ENCODE peak calls at places on chromosomes 12 and 14, in nine cellular contexts. M is GM12864; L is CD4-positive, alpha-beta T cell; I is vagina; R is Caco-2; P is activated CD4-positive, alpha-beta T cell treated with anti-CD3 and anti-CD28 coated beads for 4 hours; O is left cardiac atrium; J is HEK293T; B is AG09309. U is an unnamed sample.

GRCh38 chr12:132541996-132542395 is 52.0 kb downstream of the FBRSL1 start:
- DNase-seq in O (no peak), J (no peak), P (no peak), M (no peak), B (no peak), R (no peak), L (no peak), I (no peak), U (no peak)

GRCh38 chr12:110758922-110759321 is 16.2 kb upstream of the PPP1CC start:
- DNase-seq in P (no peak), B (no peak), L (no peak), I (no peak), J (no peak), O (no peak), R (no peak), M (no peak), U (no peak)

GRCh38 chr14:93977171-93977570 is 801 bp upstream of the ASB2 start:
- DNase-seq in J (no peak), B (no peak), P (no peak), M (no peak), R (no peak), L (no peak), O (no peak), I (no peak), U (no peak)

GRCh38 chr12:122834921-122835692 is at the start of gene HIP1R:
- DNase-seq in J (peak; percentile 76), L (peak; percentile 57), M (no peak), R (peak; percentile 34), I (no peak), B (no peak), O (no peak), P (peak; percentile 64), U (no peak)

GRCh38 chr14:84273181-84273580 is 1256.8 kb upstream of the FLRT2 start:
- DNase-seq in B (no peak), M (no peak), I (no peak), J (no peak), O (no peak), L (no peak), R (no peak), P (no peak), U (no peak)

GRCh38 chr14:61213116-61213720 is 67.9 kb downstream of the TMEM30B start:
- DNase-seq in R (no peak), B (peak; percentile 61), P (no peak), L (no peak), J (no peak), O (no peak), M (no peak), I (no peak), U (no peak)

GRCh38 chr12:14771651-14772137 is 31.6 kb downstream of the WBP11 start:
- DNase-seq in L (peak; percentile 41), I (no peak), P (peak; percentile 44), B (no peak), O (no peak), M (no peak), R (no peak), J (no peak), U (no peak)

GRCh38 chr14:23361320-23361719 is 3.7 kb downstream of the EFS start:
- DNase-seq in L (no peak), B (peak; percentile 23), O (no peak), M (no peak), P (no peak), R (no peak), I (no peak), J (no peak), U (no peak)

GRCh38 chr14:23047751-23048693 is 6.0 kb downstream of the PSMB11 start:
- DNase-seq in J (no peak), P (no peak), B (no peak), R (no peak), O (no peak), M (no peak), L (no peak), I (no peak), U (no peak)

GRCh38 chr12:43147893-43148292 is 404.1 kb downstream of the ADAMTS20 start:
- DNase-seq in M (no peak), O (no peak), J (no peak), B (peak; percentile 59), L (no peak), P (no peak), I (no peak), R (no peak), U (no peak)

GRCh38 chr12:47079365-47079893 is at the start of gene PCED1B:
- DNase-seq in I (no peak), O (peak; percentile 82), R (peak; percentile 78), B (no peak), J (peak; percentile 49), M (no peak), L (peak; percentile 52), P (peak; percentile 64), U (peak; percentile 86)

GRCh38 chr12:27868165-27868564 is 88.1 kb upstream of the MANSC4 start:
- DNase-seq in B (peak; percentile 59), O (no peak), I (no peak), M (no peak), P (no peak), L (no peak), R (no peak), J (no peak), U (no peak)

GRCh38 chr12:43028826-43029225 is 439.3 kb upstream of the PRICKLE1 start:
- DNase-seq in O (no peak), P (no peak), R (no peak), L (no peak), B (no peak), M (no peak), J (no peak), I (no peak), U (no peak)

GRCh38 chr12:93883436-93884154 is 206.4 kb downstream of the CRADD start:
- DNase-seq in M (no peak), L (no peak), R (no peak), I (no peak), B (peak; percentile 51), O (no peak), J (no peak), P (no peak), U (no peak)

GRCh38 chr14:51319181-51319597 is 79.1 kb downstream of the TMX1 start:
- DNase-seq in R (no peak), P (no peak), L (no peak), J (no peak), I (no peak), M (no peak), B (no peak), O (no peak), U (no peak)

GRCh38 chr12:19082365-19082911 is 47.1 kb upstream of the PLEKHA5 start:
- DNase-seq in B (no peak), I (no peak), P (no peak), O (no peak), L (no peak), R (no peak), M (no peak), J (no peak), U (no peak)

GRCh38 chr14:34826661-34827060 is 48.5 kb downstream of the BAZ1A start:
- DNase-seq in J (no peak), R (no peak), P (no peak), O (no peak), L (no peak), M (no peak), B (no peak), I (no peak), U (no peak)

GRCh38 chr14:52547526-52547925 is 4.8 kb downstream of the TXNDC16 start:
- DNase-seq in L (no peak), O (no peak), I (no peak), M (no peak), R (no peak), P (no peak), B (no peak), J (no peak), U (no peak)

GRCh38 chr14:95796846-95797245 is 79.8 kb upstream of the TUNAR start:
- DNase-seq in P (no peak), L (no peak), I (no peak), M (no peak), O (no peak), R (no peak), B (no peak), J (no peak), U (no peak)

GRCh38 chr14:95681153-95681552 is 5.1 kb upstream of the TCL1B start:
- DNase-seq in O (no peak), I (no peak), J (no peak), B (no peak), R (no peak), L (no peak), P (no peak), M (no peak), U (no peak)

GRCh38 chr12:71945121-71945520 is 6.5 kb downstream of the TPH2 start:
- DNase-seq in M (no peak), P (no peak), L (no peak), J (no peak), O (no peak), I (no peak), R (no peak), B (no peak), U (no peak)

GRCh38 chr14:38212996-38213395 is 5.3 kb downstream of the SSTR1 start:
- DNase-seq in L (no peak), I (no peak), O (no peak), M (no peak), J (no peak), R (no peak), P (no peak), B (no peak), U (no peak)

GRCh38 chr14:74552623-74553022 is 59.1 kb downstream of the ISCA2 start:
- DNase-seq in M (no peak), J (no peak), I (no peak), B (no peak), R (no peak), O (peak; percentile 83), P (no peak), L (no peak), U (no peak)

GRCh38 chr12:79844693-79845092 is 90.2 kb downstream of the PPP1R12A start:
- DNase-seq in P (no peak), J (no peak), O (no peak), R (no peak), I (no peak), M (no peak), L (no peak), B (peak; percentile 8), U (no peak)

GRCh38 chr14:101467181-101467926 is 93.9 kb upstream of the DIO3 start:
- DNase-seq in B (no peak), L (no peak), M (no peak), P (no peak), J (no peak), I (peak; percentile 58), R (no peak), O (no peak), U (no peak)

GRCh38 chr12:105748806-105749600 is 389.8 kb downstream of the NUAK1 start:
- DNase-seq in M (no peak), B (no peak), P (no peak), L (no peak), R (no peak), J (no peak), I (no peak), O (peak; percentile 76), U (peak; percentile 70)

GRCh38 chr12:52975204-52975603 is 26.3 kb downstream of the KRT18 start:
- DNase-seq in R (peak; percentile 71), P (no peak), I (no peak), O (peak; percentile 30), J (no peak), L (no peak), B (no peak), M (no peak), U (no peak)

GRCh38 chr14:92439551-92440344 is 73.8 kb upstream of the RIN3 start:
- DNase-seq in J (no peak), I (no peak), R (peak; percentile 15), O (peak; percentile 26), B (no peak), L (no peak), P (no peak), M (no peak), U (no peak)